ENCODE peak calls at places on chromosome 21, in five cellular contexts. One of them, this sample, is unnamed.

GRCh38 chr21:41953831-41954653 is at the start of gene C2CD2:
- DNase-seq in D341Med: peak
- DNase-seq in AG09309: no peak
- DNase-seq in NCI-H446: no peak
- DNase-seq in naive thymus-derived CD8-positive, alpha-beta T cell: no peak
- DNase-seq in this sample: peak

GRCh38 chr21:42486120-42486519 is 9.9 kb downstream of the RSPH1 start:
- DNase-seq in D341Med: no peak
- DNase-seq in AG09309: no peak
- DNase-seq in NCI-H446: no peak
- DNase-seq in naive thymus-derived CD8-positive, alpha-beta T cell: no peak
- DNase-seq in this sample: no peak

GRCh38 chr21:20701235-20701634 is 297.0 kb upstream of the NCAM2 start:
- DNase-seq in D341Med: no peak
- DNase-seq in AG09309: no peak
- DNase-seq in NCI-H446: no peak
- DNase-seq in naive thymus-derived CD8-positive, alpha-beta T cell: no peak
- DNase-seq in this sample: no peak

GRCh38 chr21:38284221-38284620 is 27.4 kb downstream of the KCNJ15 start:
- DNase-seq in D341Med: no peak
- DNase-seq in AG09309: no peak
- DNase-seq in NCI-H446: no peak
- DNase-seq in naive thymus-derived CD8-positive, alpha-beta T cell: no peak
- DNase-seq in this sample: no peak

GRCh38 chr21:40337981-40338380 is 470.7 kb downstream of the PCP4 start:
- DNase-seq in D341Med: no peak
- DNase-seq in AG09309: no peak
- DNase-seq in NCI-H446: no peak
- DNase-seq in naive thymus-derived CD8-positive, alpha-beta T cell: no peak
- DNase-seq in this sample: no peak

GRCh38 chr21:41839387-41840000 is 39.6 kb downstream of the PRDM15 start:
- DNase-seq in D341Med: no peak
- DNase-seq in AG09309: no peak
- DNase-seq in NCI-H446: no peak
- DNase-seq in naive thymus-derived CD8-positive, alpha-beta T cell: no peak
- DNase-seq in this sample: no peak

GRCh38 chr21:46662765-46663500 is 27.5 kb downstream of the PRMT2 start:
- DNase-seq in D341Med: no peak
- DNase-seq in AG09309: no peak
- DNase-seq in NCI-H446: no peak
- DNase-seq in naive thymus-derived CD8-positive, alpha-beta T cell: no peak
- DNase-seq in this sample: no peak

GRCh38 chr21:42316891-42317290 is 1.7 kb upstream of the TFF3 start:
- DNase-seq in D341Med: no peak
- DNase-seq in AG09309: no peak
- DNase-seq in NCI-H446: no peak
- DNase-seq in naive thymus-derived CD8-positive, alpha-beta T cell: no peak
- DNase-seq in this sample: no peak

GRCh38 chr21:41651830-41652229 is 115.0 kb downstream of the RIPK4 start:
- DNase-seq in D341Med: no peak
- DNase-seq in AG09309: no peak
- DNase-seq in NCI-H446: no peak
- DNase-seq in naive thymus-derived CD8-positive, alpha-beta T cell: no peak
- DNase-seq in this sample: no peak

GRCh38 chr21:15526793-15527192 is 203.0 kb upstream of the USP25 start:
- DNase-seq in D341Med: no peak
- DNase-seq in AG09309: no peak
- DNase-seq in NCI-H446: no peak
- DNase-seq in naive thymus-derived CD8-positive, alpha-beta T cell: no peak
- DNase-seq in this sample: no peak

GRCh38 chr21:17427157-17427556 is 85.7 kb upstream of the CXADR start:
- DNase-seq in D341Med: no peak
- DNase-seq in AG09309: no peak
- DNase-seq in NCI-H446: no peak
- DNase-seq in naive thymus-derived CD8-positive, alpha-beta T cell: no peak
- DNase-seq in this sample: no peak

GRCh38 chr21:31145271-31145801 is 107.1 kb upstream of the KRTAP19-8 start:
- DNase-seq in D341Med: no peak
- DNase-seq in AG09309: no peak
- DNase-seq in NCI-H446: peak
- DNase-seq in naive thymus-derived CD8-positive, alpha-beta T cell: no peak
- DNase-seq in this sample: no peak

GRCh38 chr21:41583274-41583790 is 75.4 kb upstream of the TMPRSS2 start:
- DNase-seq in D341Med: no peak
- DNase-seq in AG09309: no peak
- DNase-seq in NCI-H446: no peak
- DNase-seq in naive thymus-derived CD8-positive, alpha-beta T cell: no peak
- DNase-seq in this sample: no peak

GRCh38 chr21:33121715-33122475 is 52.0 kb downstream of the OLIG1 start:
- DNase-seq in D341Med: peak
- DNase-seq in AG09309: no peak
- DNase-seq in NCI-H446: peak
- DNase-seq in naive thymus-derived CD8-positive, alpha-beta T cell: no peak
- DNase-seq in this sample: no peak

GRCh38 chr21:35940074-35940927 is 120.0 kb downstream of the SETD4 start:
- DNase-seq in D341Med: peak
- DNase-seq in AG09309: peak
- DNase-seq in NCI-H446: peak
- DNase-seq in naive thymus-derived CD8-positive, alpha-beta T cell: no peak
- DNase-seq in this sample: peak

GRCh38 chr21:33217168-33217567 is 12.6 kb upstream of the IFNAR2 start:
- DNase-seq in D341Med: no peak
- DNase-seq in AG09309: no peak
- DNase-seq in NCI-H446: no peak
- DNase-seq in naive thymus-derived CD8-positive, alpha-beta T cell: no peak
- DNase-seq in this sample: no peak

GRCh38 chr21:42193131-42193671 is 25.7 kb upstream of the ABCG1 start:
- DNase-seq in D341Med: no peak
- DNase-seq in AG09309: no peak
- DNase-seq in NCI-H446: no peak
- DNase-seq in naive thymus-derived CD8-positive, alpha-beta T cell: peak
- DNase-seq in this sample: no peak

GRCh38 chr21:33797565-33797964 is 118.0 kb downstream of the ATP5PO start:
- DNase-seq in D341Med: no peak
- DNase-seq in AG09309: no peak
- DNase-seq in NCI-H446: no peak
- DNase-seq in naive thymus-derived CD8-positive, alpha-beta T cell: no peak
- DNase-seq in this sample: no peak

GRCh38 chr21:17869115-17869514 is 50.0 kb upstream of the C21orf91 start:
- DNase-seq in D341Med: no peak
- DNase-seq in AG09309: no peak
- DNase-seq in NCI-H446: no peak
- DNase-seq in naive thymus-derived CD8-positive, alpha-beta T cell: no peak
- DNase-seq in this sample: no peak

GRCh38 chr21:16533692-16534407 is 804.1 kb downstream of the USP25 start:
- DNase-seq in D341Med: peak
- DNase-seq in AG09309: no peak
- DNase-seq in NCI-H446: peak
- DNase-seq in naive thymus-derived CD8-positive, alpha-beta T cell: no peak
- DNase-seq in this sample: peak

GRCh38 chr21:37365657-37366487 is 701 bp upstream of the DYRK1A start:
- DNase-seq in D341Med: peak
- DNase-seq in AG09309: no peak
- DNase-seq in NCI-H446: peak
- DNase-seq in naive thymus-derived CD8-positive, alpha-beta T cell: peak
- DNase-seq in this sample: peak

GRCh38 chr21:38917045-38917774 is 111.5 kb downstream of the ETS2 start:
- DNase-seq in D341Med: no peak
- DNase-seq in AG09309: no peak
- DNase-seq in NCI-H446: no peak
- DNase-seq in naive thymus-derived CD8-positive, alpha-beta T cell: no peak
- DNase-seq in this sample: no peak

GRCh38 chr21:41507521-41508414 is at the start of gene TMPRSS2:
- DNase-seq in D341Med: no peak
- DNase-seq in AG09309: no peak
- DNase-seq in NCI-H446: no peak
- DNase-seq in naive thymus-derived CD8-positive, alpha-beta T cell: no peak
- DNase-seq in this sample: no peak

GRCh38 chr21:33232640-33233039 is 2.9 kb downstream of the IFNAR2 start:
- DNase-seq in D341Med: no peak
- DNase-seq in AG09309: no peak
- DNase-seq in NCI-H446: no peak
- DNase-seq in naive thymus-derived CD8-positive, alpha-beta T cell: no peak
- DNase-seq in this sample: no peak

GRCh38 chr21:25689226-25689625 is 45.5 kb downstream of the ATP5PF start:
- DNase-seq in D341Med: no peak
- DNase-seq in AG09309: no peak
- DNase-seq in NCI-H446: peak
- DNase-seq in naive thymus-derived CD8-positive, alpha-beta T cell: no peak
- DNase-seq in this sample: no peak

GRCh38 chr21:27515676-27516075 is 548.8 kb upstream of the ADAMTS5 start:
- DNase-seq in D341Med: no peak
- DNase-seq in AG09309: no peak
- DNase-seq in NCI-H446: no peak
- DNase-seq in naive thymus-derived CD8-positive, alpha-beta T cell: no peak
- DNase-seq in this sample: no peak

GRCh38 chr21:44374601-44375280 is 21.3 kb downstream of the TRPM2 start:
- DNase-seq in D341Med: no peak
- DNase-seq in AG09309: no peak
- DNase-seq in NCI-H446: no peak
- DNase-seq in naive thymus-derived CD8-positive, alpha-beta T cell: no peak
- DNase-seq in this sample: no peak

GRCh38 chr21:31128234-31128633 is 90.0 kb upstream of the KRTAP19-8 start:
- DNase-seq in D341Med: no peak
- DNase-seq in AG09309: no peak
- DNase-seq in NCI-H446: no peak
- DNase-seq in naive thymus-derived CD8-positive, alpha-beta T cell: no peak
- DNase-seq in this sample: no peak

GRCh38 chr21:42486551-42486950 is 9.5 kb downstream of the RSPH1 start:
- DNase-seq in D341Med: no peak
- DNase-seq in AG09309: no peak
- DNase-seq in NCI-H446: no peak
- DNase-seq in naive thymus-derived CD8-positive, alpha-beta T cell: no peak
- DNase-seq in this sample: no peak

GRCh38 chr21:15062566-15062965 is 2.2 kb downstream of the NRIP1 start:
- DNase-seq in D341Med: no peak
- DNase-seq in AG09309: no peak
- DNase-seq in NCI-H446: no peak
- DNase-seq in naive thymus-derived CD8-positive, alpha-beta T cell: no peak
- DNase-seq in this sample: no peak

GRCh38 chr21:33278736-33279135 is 12.6 kb downstream of the IL10RB start:
- DNase-seq in D341Med: no peak
- DNase-seq in AG09309: no peak
- DNase-seq in NCI-H446: no peak
- DNase-seq in naive thymus-derived CD8-positive, alpha-beta T cell: no peak
- DNase-seq in this sample: no peak

GRCh38 chr21:38531610-38532009 is 33.3 kb upstream of the ERG start:
- DNase-seq in D341Med: no peak
- DNase-seq in AG09309: peak
- DNase-seq in NCI-H446: no peak
- DNase-seq in naive thymus-derived CD8-positive, alpha-beta T cell: no peak
- DNase-seq in this sample: peak

GRCh38 chr21:38072489-38072888 is 156.2 kb upstream of the KCNJ6 start:
- DNase-seq in D341Med: no peak
- DNase-seq in AG09309: no peak
- DNase-seq in NCI-H446: no peak
- DNase-seq in naive thymus-derived CD8-positive, alpha-beta T cell: no peak
- DNase-seq in this sample: no peak

GRCh38 chr21:45516071-45516670 is 26.1 kb downstream of the SLC19A1 start:
- DNase-seq in D341Med: no peak
- DNase-seq in AG09309: no peak
- DNase-seq in NCI-H446: no peak
- DNase-seq in naive thymus-derived CD8-positive, alpha-beta T cell: no peak
- DNase-seq in this sample: no peak

GRCh38 chr21:45589686-45590245 is 47.5 kb upstream of the SLC19A1 start:
- DNase-seq in D341Med: no peak
- DNase-seq in AG09309: no peak
- DNase-seq in NCI-H446: no peak
- DNase-seq in naive thymus-derived CD8-positive, alpha-beta T cell: no peak
- DNase-seq in this sample: no peak

GRCh38 chr21:41777934-41778815 is 11.3 kb upstream of the RIPK4 start:
- DNase-seq in D341Med: peak
- DNase-seq in AG09309: peak
- DNase-seq in NCI-H446: peak
- DNase-seq in naive thymus-derived CD8-positive, alpha-beta T cell: no peak
- DNase-seq in this sample: peak

GRCh38 chr21:45161039-45161945 is 86.9 kb downstream of the ADARB1 start:
- DNase-seq in D341Med: no peak
- DNase-seq in AG09309: no peak
- DNase-seq in NCI-H446: no peak
- DNase-seq in naive thymus-derived CD8-positive, alpha-beta T cell: no peak
- DNase-seq in this sample: no peak

GRCh38 chr21:25934771-25935224 is 200.0 kb downstream of the GABPA start:
- DNase-seq in D341Med: no peak
- DNase-seq in AG09309: peak
- DNase-seq in NCI-H446: peak
- DNase-seq in naive thymus-derived CD8-positive, alpha-beta T cell: no peak
- DNase-seq in this sample: peak

GRCh38 chr21:46532080-46532479 is 72.8 kb downstream of the S100B start:
- DNase-seq in D341Med: no peak
- DNase-seq in AG09309: no peak
- DNase-seq in NCI-H446: no peak
- DNase-seq in naive thymus-derived CD8-positive, alpha-beta T cell: peak
- DNase-seq in this sample: no peak

This sample was measured in heart right ventricle.